ENCODE peak calls at places on chromosome 15, in seven cellular contexts. O, E, Y, J, S, Q and X are unnamed samples.
A peak's percentile ranks its signal among the peaks of the same experiment; 100 is the strongest.

GRCh38 chr15:93974804-93975481 is 256.4 kb upstream of the MCTP2 start:
- DNase-seq in O (peak; percentile 2), E (peak; percentile 36), Y (no peak), J (no peak), S (no peak), Q (no peak), X (no peak)

GRCh38 chr15:71777216-71777943 is 33.0 kb upstream of the NR2E3 start:
- DNase-seq in O (no peak), E (no peak), Y (no peak), J (no peak), S (no peak), Q (no peak), X (no peak)

GRCh38 chr15:58257776-58258325 is 119.7 kb downstream of the AQP9 start:
- DNase-seq in O (no peak), E (no peak), Y (no peak), J (no peak), S (no peak), Q (no peak), X (no peak)

GRCh38 chr15:99305761-99306505 is 54.7 kb downstream of the LRRC28 start:
- DNase-seq in O (no peak), E (peak; percentile 17), Y (no peak), J (no peak), S (peak; percentile 66), Q (peak; percentile 79), X (peak; percentile 92)

GRCh38 chr15:29942144-29942543 is 119.9 kb upstream of the TJP1 start:
- DNase-seq in O (no peak), E (no peak), Y (no peak), J (no peak), S (no peak), Q (no peak), X (no peak)

GRCh38 chr15:28131946-28132345 is 32.8 kb upstream of the OCA2 start:
- DNase-seq in O (no peak), E (no peak), Y (no peak), J (no peak), S (peak; percentile 18), Q (no peak), X (peak; percentile 52)

GRCh38 chr15:34512628-34513027 is 70.8 kb downstream of the GOLGA8B start:
- DNase-seq in O (no peak), E (no peak), Y (no peak), J (no peak), S (no peak), Q (no peak), X (no peak)

GRCh38 chr15:66850078-66850991 is 148.3 kb downstream of the SMAD6 start:
- DNase-seq in O (no peak), E (no peak), Y (no peak), J (no peak), S (peak; percentile 42), Q (peak; percentile 73), X (peak; percentile 76)

GRCh38 chr15:75695206-75695605 is 17.4 kb downstream of the CSPG4 start:
- DNase-seq in O (no peak), E (no peak), Y (no peak), J (no peak), S (no peak), Q (no peak), X (no peak)

GRCh38 chr15:74680461-74680860 is 15.4 kb downstream of the EDC3 start:
- DNase-seq in O (no peak), E (no peak), Y (no peak), J (no peak), S (no peak), Q (no peak), X (no peak)

GRCh38 chr15:31157644-31158069 is 56.1 kb upstream of the TRPM1 start:
- DNase-seq in O (no peak), E (no peak), Y (no peak), J (no peak), S (no peak), Q (peak; percentile 89), X (no peak)

GRCh38 chr15:43516801-43517353 is 531 bp upstream of the MAP1A start:
- DNase-seq in O (no peak), E (no peak), Y (no peak), J (no peak), S (no peak), Q (no peak), X (no peak)

GRCh38 chr15:40307421-40308165 is at the start of gene PLCB2:
- DNase-seq in O (peak; percentile 23), E (no peak), Y (peak; percentile 70), J (no peak), S (peak; percentile 97), Q (peak; percentile 86), X (peak; percentile 86)

GRCh38 chr15:42727740-42728355 is 9.1 kb downstream of the CDAN1 start:
- DNase-seq in O (no peak), E (no peak), Y (no peak), J (peak; percentile 45), S (no peak), Q (no peak), X (no peak)

GRCh38 chr15:27541581-27541980 is 557.5 kb downstream of the OCA2 start:
- DNase-seq in O (no peak), E (no peak), Y (no peak), J (no peak), S (no peak), Q (no peak), X (no peak)

GRCh38 chr15:63490345-63491034 is 13.9 kb upstream of the USP3 start:
- DNase-seq in O (no peak), E (no peak), Y (no peak), J (no peak), S (no peak), Q (no peak), X (no peak)

GRCh38 chr15:66706840-66707239 is 4.8 kb downstream of the SMAD6 start:
- DNase-seq in O (no peak), E (no peak), Y (no peak), J (no peak), S (no peak), Q (no peak), X (no peak)

GRCh38 chr15:60520041-60520824 is 41.3 kb upstream of the ICE2 start:
- DNase-seq in O (no peak), E (no peak), Y (no peak), J (no peak), S (no peak), Q (no peak), X (no peak)
- H3K27ac ChIP-seq in O (no peak overlapping the region), E (peak overlapping the region; percentile 17), Y (no peak overlapping the region), J (no peak overlapping the region), S (no peak overlapping the region), Q (no peak overlapping the region), X (no peak overlapping the region)

DNA sequence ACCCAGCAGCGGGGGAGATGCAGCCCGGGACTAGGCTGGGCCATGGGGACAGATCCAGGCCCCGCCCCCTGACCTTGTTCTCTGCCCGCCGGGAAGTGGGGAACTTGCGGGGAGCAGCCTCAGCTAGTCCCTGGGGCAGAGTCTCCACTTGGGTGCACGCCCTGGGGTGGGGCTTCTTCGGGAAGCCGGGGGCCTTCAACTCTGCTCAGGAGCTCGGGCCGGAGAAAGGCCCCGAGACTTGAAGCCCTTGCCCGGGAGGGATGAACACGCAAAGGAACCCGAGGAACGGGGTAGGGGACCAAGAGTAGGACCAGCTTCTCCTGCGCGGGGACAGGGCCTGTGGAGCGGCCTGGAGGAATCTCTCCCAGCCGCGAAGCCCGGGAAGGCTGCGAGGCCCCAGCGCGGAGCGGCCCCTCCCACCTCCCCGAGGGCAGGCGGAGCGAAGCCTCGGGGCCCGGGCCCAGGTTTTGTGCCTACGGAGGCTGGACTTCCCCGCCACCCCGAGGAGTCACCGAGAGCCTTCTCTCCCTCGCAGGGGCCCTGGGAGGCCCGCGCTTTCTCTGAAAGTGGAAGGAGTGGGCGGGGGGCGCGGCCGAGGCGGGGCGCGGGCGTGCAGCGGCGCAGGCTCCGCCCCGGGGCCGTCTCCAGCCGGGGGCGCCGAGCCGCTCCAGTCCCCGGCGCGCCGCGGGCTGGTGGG is at the start of gene ITPKA:
- DNase-seq in O (peak; percentile 47), E (peak; percentile 73), Y (peak; percentile 95), J (peak; percentile 85), S (peak; percentile 83), Q (peak; percentile 87), X (peak; percentile 81)
- H3K4me1 ChIP-seq in O (peaks cover 16% of the 10 kb centered on the region), E (peaks cover 22% of the 10 kb centered on the region), Y (peaks cover 20% of the 10 kb centered on the region), J (peaks cover 5% of the 10 kb centered on the region), S (peaks cover 41% of the 10 kb centered on the region), Q (peaks cover 16% of the 10 kb centered on the region), X (no peaks in the 10 kb centered on the region)

GRCh38 chr15:68559342-68560310 is 19.2 kb upstream of the CORO2B start:
- DNase-seq in O (peak; percentile 91), E (peak; percentile 86), Y (peak; percentile 82), J (peak; percentile 95), S (peak; percentile 74), Q (peak; percentile 91), X (peak; percentile 95)
- H3K27ac ChIP-seq in O (peak overlapping the region; percentile 41), E (no peak overlapping the region), Y (no peak overlapping the region), J (no peak overlapping the region), S (no peak overlapping the region), Q (no peak overlapping the region), X (no peak overlapping the region)

GRCh38 chr15:96411056-96412031 is 80.8 kb downstream of the NR2F2 start:
- DNase-seq in O (no peak), E (no peak), Y (no peak), J (no peak), S (no peak), Q (no peak), X (no peak)
- H3K4me1 ChIP-seq in O (peaks cover 4% of the 10 kb centered on the region), E (peaks cover 14% of the 10 kb centered on the region), Y (no peaks in the 10 kb centered on the region), J (no peaks in the 10 kb centered on the region), S (no peaks in the 10 kb centered on the region), Q (peaks cover 2% of the 10 kb centered on the region), X (no peaks in the 10 kb centered on the region)

DNA sequence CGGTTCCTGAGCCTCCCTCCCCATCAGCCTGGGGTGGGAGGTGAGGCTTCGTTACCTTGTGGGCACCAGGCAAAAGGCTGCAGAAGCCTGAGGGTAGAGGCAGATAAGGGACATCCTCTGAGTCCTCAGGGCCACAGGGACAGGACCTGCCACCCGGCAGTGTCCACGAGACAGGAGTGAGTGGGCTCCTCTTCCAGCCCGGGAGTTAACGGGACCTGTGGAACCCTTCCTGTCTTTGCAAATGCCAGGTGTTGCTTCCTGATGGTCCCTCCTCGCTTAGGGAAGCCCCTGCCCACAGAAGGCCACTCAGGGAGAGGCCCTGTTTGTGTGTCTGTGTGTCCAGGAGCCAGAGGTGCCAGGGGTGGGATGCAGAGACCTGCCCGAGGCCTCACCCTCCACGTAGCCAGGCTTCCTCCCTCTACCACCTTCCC is 111.1 kb upstream of the ALDH1A3 start:
- DNase-seq in O (no peak), E (no peak), Y (peak; percentile 16), J (no peak), S (peak; percentile 29), Q (no peak), X (peak; percentile 61)
- H3K27ac ChIP-seq in O (no peak overlapping the region), E (no peak overlapping the region), Y (no peak overlapping the region), J (no peak overlapping the region), S (no peak overlapping the region), Q (no peak overlapping the region), X (no peak overlapping the region)

GRCh38 chr15:85404156-85404921 is 23.9 kb downstream of the AKAP13 start:
- DNase-seq in O (no peak), E (no peak), Y (no peak), J (no peak), S (no peak), Q (no peak), X (no peak)
- H3K4me1 ChIP-seq in O (peaks cover 70% of the 10 kb centered on the region), E (peaks cover 20% of the 10 kb centered on the region), Y (peaks cover 45% of the 10 kb centered on the region), J (no peaks in the 10 kb centered on the region), S (peaks cover 79% of the 10 kb centered on the region), Q (peaks cover 5% of the 10 kb centered on the region), X (peaks cover 8% of the 10 kb centered on the region)

DNA sequence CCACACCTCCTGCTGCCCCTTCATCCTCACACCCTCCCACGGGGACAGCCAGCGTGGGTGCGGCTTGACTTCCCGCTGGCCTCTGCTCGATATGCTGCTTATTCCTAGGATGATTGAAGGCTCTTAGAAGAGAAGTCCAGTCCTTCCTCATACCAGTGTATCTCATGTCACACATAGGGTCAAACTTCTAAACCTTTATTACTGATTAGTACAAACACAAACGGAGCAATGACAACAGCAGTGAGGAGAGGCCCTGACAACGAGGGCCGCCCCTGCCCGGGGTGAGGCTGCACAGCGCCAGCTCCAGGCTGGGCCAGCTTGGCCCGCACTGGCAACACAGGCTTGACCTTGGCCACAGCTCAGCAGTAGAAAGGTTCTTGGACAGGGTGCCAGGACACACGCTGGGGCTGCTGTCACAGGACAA is 3.7 kb downstream of the CIB1 start:
- DNase-seq in O (no peak), E (no peak), Y (no peak), J (no peak), S (no peak), Q (no peak), X (no peak)
- H3K27ac ChIP-seq in O (no peak overlapping the region), E (no peak overlapping the region), Y (peak overlapping the region; percentile 99), J (no peak overlapping the region), S (no peak overlapping the region), Q (no peak overlapping the region), X (no peak overlapping the region)